ENCODE peak calls at places on chromosomes 1 and 21, in five cellular contexts. F, O, P, H and T are unnamed samples.

GRCh38 chr1:231160851-231161710 is 777 bp upstream of the TRIM67 start:
- DNase-seq in O (no peak), H (no peak), P (no peak), F (no peak), T (peak)

GRCh38 chr1:161096514-161096913 is 1.6 kb upstream of the KLHDC9 start:
- DNase-seq in O (no peak), H (no peak), P (no peak), F (no peak), T (no peak)

GRCh38 chr1:26555550-26555981 is 26.0 kb downstream of the RPS6KA1 start:
- DNase-seq in O (no peak), P (no peak), H (no peak), F (no peak), T (peak)

GRCh38 chr21:44603109-44603875 is 2.9 kb downstream of the KRTAP10-7 start:
- DNase-seq in F (no peak), H (no peak), O (no peak), P (no peak), T (no peak)

GRCh38 chr1:61055110-61055614 is 27.2 kb upstream of the NFIA start:
- DNase-seq in F (peak), P (no peak), H (no peak), O (no peak), T (no peak)

GRCh38 chr1:48772221-48772620 is 4.5 kb downstream of the BEND5 start:
- DNase-seq in F (peak), O (no peak), P (no peak), H (no peak), T (no peak)

GRCh38 chr1:177065430-177065829 is 99.1 kb downstream of the ASTN1 start:
- DNase-seq in H (no peak), F (no peak), O (no peak), P (no peak), T (no peak)

GRCh38 chr1:230149751-230150584 is 82.9 kb downstream of the GALNT2 start:
- DNase-seq in O (no peak), P (no peak), H (no peak), F (no peak), T (no peak)

GRCh38 chr1:119646521-119647227 is 1.4 kb downstream of the ZNF697 start:
- DNase-seq in H (no peak), P (no peak), O (no peak), F (no peak), T (no peak)

GRCh38 chr1:22231068-22231593 is 88.2 kb upstream of the WNT4 start:
- DNase-seq in H (no peak), F (no peak), P (no peak), O (no peak), T (no peak)

GRCh38 chr1:92804721-92805169 is 19.8 kb upstream of the EVI5 start:
- DNase-seq in F (peak), P (no peak), H (peak), O (peak), T (peak)

GRCh38 chr1:87888456-87888855 is 559.8 kb downstream of the LMO4 start:
- DNase-seq in O (no peak), H (no peak), P (no peak), F (no peak), T (no peak)

GRCh38 chr1:3020263-3020909 is 881 bp upstream of the ACTRT2 start:
- DNase-seq in F (peak), P (no peak), H (no peak), O (no peak), T (no peak)

GRCh38 chr1:24913274-24913604 is 16.8 kb downstream of the RUNX3 start:
- DNase-seq in H (no peak), P (no peak), O (no peak), F (no peak), T (no peak)

GRCh38 chr1:24910210-24910609 is 19.9 kb downstream of the RUNX3 start:
- DNase-seq in O (no peak), F (no peak), P (no peak), H (no peak), T (no peak)

GRCh38 chr1:24910751-24911650 is 19.1 kb downstream of the RUNX3 start:
- DNase-seq in P (peak), H (no peak), O (no peak), F (no peak), T (no peak)

GRCh38 chr1:24912359-24913273 is 17.5 kb downstream of the RUNX3 start:
- DNase-seq in P (no peak), O (no peak), F (no peak), H (no peak), T (no peak)

GRCh38 chr1:24911651-24912144 is 18.4 kb downstream of the RUNX3 start:
- DNase-seq in P (no peak), F (no peak), O (no peak), H (no peak), T (no peak)
- H3K27ac ChIP-seq in P (peak), F (no peak), O (no peak), H (no peak), T (no peak)

GRCh38 chr1:62336638-62337534 is 17.7 kb upstream of the KANK4 start:
- DNase-seq in O (no peak), F (peak), P (no peak), H (no peak), T (no peak)

GRCh38 chr1:62334434-62334833 is 15.2 kb upstream of the KANK4 start:
- DNase-seq in O (no peak), P (no peak), F (no peak), H (no peak), T (no peak)

GRCh38 chr1:62335656-62336055 is 16.4 kb upstream of the KANK4 start:
- DNase-seq in H (no peak), F (no peak), P (no peak), O (no peak), T (no peak)

GRCh38 chr1:62337785-62338631 is 18.8 kb upstream of the KANK4 start:
- DNase-seq in P (no peak), F (peak), H (no peak), O (no peak), T (no peak)

DNA sequence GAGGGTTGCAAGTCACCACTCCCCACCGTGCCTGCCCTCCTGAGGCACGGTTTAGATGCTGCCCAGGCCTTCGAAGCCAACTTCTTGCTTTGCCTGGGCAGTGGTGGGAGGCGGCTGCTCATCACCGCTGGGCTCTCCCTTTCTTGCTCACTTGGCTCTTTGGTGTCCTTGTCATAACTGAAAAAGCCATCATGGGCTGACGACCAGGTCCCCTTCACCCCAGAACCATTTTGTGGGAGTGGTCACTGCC is 18.2 kb upstream of the KANK4 start:
- DNase-seq in O (no peak), H (no peak), P (no peak), F (no peak), T (no peak)
- H3K27ac ChIP-seq in O (peak), H (no peak), P (no peak), F (no peak), T (no peak)

GRCh38 chr21:26966978-26967913 is at the start of gene ADAMTS5:
- DNase-seq in F (peak), O (peak), P (no peak), H (no peak), T (peak)

GRCh38 chr21:26965091-26965566 is 1.8 kb downstream of the ADAMTS5 start:
- DNase-seq in H (no peak), F (no peak), O (no peak), P (no peak), T (no peak)

GRCh38 chr21:26964379-26964778 is 2.5 kb downstream of the ADAMTS5 start:
- DNase-seq in P (no peak), F (peak), O (peak), H (no peak), T (no peak)

GRCh38 chr21:26965567-26966359 is 1.1 kb downstream of the ADAMTS5 start:
- DNase-seq in F (peak), H (no peak), P (no peak), O (peak), T (peak)

DNA sequence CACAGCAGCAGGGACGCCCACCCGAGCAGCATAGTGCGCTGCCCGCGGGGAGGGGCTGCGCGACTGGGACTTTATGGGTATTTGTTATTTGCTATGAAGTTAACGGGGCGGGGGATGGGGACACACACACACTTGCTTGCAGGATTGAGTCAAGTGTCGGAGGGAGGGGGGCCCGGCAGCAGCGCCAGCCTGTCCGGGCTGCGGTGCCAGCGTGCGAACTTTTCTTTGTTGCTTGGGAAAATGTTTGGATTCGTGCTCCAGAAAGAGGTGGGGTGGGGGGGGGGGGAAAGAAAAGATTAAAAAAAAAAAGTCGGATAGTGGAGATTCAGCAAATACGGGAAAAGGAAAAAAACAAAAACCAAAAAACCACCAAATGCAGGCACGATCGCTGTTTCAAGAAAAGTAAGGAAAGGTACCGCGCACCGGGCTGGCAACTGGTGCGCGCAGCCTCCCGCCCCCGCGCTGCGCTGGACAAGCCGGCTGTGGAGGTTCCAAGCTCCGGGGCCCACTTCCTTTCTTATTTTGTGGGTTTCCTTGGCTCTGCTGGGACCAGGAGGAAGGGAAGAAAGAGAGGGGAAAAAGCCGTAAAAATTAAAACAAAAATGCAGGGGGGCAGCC is 419 bp downstream of the ADAMTS5 start:
- DNase-seq in F (peak), H (no peak), O (no peak), P (no peak), T (peak)
- H3K27ac ChIP-seq in F (no peak), H (peak), O (peak), P (no peak), T (no peak)

GRCh38 chr1:234564035-234565029 is 45.6 kb downstream of the IRF2BP2 start:
- DNase-seq in F (peak), H (no peak), O (no peak), P (no peak), T (no peak)
- H3K27ac ChIP-seq in F (peak), H (no peak), O (no peak), P (no peak), T (no peak)

GRCh38 chr1:186845581-186846210 is 16.9 kb downstream of the PLA2G4A start:
- DNase-seq in H (no peak), P (no peak), O (no peak), F (no peak), T (no peak)
- H3K27ac ChIP-seq in H (no peak), P (no peak), O (no peak), F (no peak), T (peak)

DNA sequence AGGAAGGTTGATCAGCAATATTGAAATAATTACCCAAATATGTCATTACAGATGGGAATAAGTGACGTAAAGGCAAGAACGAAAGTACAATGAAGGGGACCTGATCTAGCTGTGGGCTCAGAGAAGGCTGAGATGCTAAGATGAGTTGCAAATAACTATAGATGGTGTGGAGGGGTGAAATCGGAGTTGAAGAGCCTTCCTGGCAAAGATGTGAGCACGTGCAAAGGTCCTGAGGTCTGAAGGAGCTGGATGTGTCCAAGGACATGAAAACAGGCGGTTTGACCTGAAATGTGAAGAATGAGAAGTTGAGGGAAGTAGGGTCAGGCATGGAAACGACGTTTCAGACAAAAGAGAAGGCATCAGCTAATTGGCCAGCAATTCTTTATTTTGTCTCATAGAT is 61.6 kb upstream of the SLC45A1 start:
- DNase-seq in P (no peak), F (no peak), O (no peak), H (no peak), T (no peak)
- H3K27ac ChIP-seq in P (no peak), F (peak), O (no peak), H (no peak), T (no peak)

GRCh38 chr1:226129230-226129629 is 57.3 kb downstream of the ACBD3 start:
- DNase-seq in O (no peak), P (no peak), F (no peak), H (no peak), T (no peak)

GRCh38 chr1:226125831-226126230 is 60.7 kb downstream of the ACBD3 start:
- DNase-seq in H (no peak), O (no peak), P (no peak), F (no peak), T (no peak)

GRCh38 chr1:226126824-226127591 is 59.5 kb downstream of the ACBD3 start:
- DNase-seq in P (no peak), H (no peak), O (no peak), F (no peak), T (peak)

GRCh38 chr1:226131639-226132038 is 54.9 kb downstream of the ACBD3 start:
- DNase-seq in H (no peak), P (no peak), F (no peak), O (no peak), T (no peak)

GRCh38 chr1:226128487-226129075 is 58.0 kb downstream of the ACBD3 start:
- DNase-seq in H (no peak), O (no peak), P (no peak), F (no peak), T (no peak)
- H3K27ac ChIP-seq in H (no peak), O (no peak), P (no peak), F (peak), T (no peak)

DNA sequence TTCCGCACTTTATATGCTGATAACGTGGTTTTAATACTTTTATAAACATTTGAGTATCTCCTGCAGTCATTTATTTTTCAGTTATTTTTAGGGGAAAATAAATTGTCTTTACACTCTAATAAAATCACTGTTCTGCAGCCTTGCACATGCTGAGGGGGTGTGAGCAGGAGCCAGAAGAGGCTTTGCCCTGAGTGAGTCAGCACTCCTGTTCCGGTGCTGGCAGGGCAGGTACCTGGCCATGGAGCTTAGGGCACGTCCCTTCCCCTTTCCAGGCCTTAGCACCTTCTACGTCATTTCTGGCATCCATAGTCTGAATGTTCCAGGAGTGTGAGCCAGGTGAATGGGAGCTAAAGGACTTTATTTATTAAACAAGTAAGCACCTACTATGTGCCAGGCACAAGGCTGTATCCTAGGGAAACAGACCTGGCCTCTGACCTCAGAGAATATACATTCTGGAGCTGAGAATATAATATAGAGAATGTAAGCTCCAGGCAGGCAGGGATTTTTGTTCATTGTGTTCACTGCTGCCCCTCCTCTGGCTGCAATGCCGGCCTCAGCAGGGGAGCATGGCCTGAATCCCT is 402.9 kb downstream of the PTPRU start:
- DNase-seq in H (no peak), F (no peak), O (no peak), P (no peak), T (no peak)
- H3K27ac ChIP-seq in H (no peak), F (no peak), O (no peak), P (no peak), T (no peak)

GRCh38 chr1:59682405-59683080 is 132.2 kb upstream of the HOOK1 start:
- DNase-seq in P (no peak), O (no peak), F (no peak), H (no peak), T (no peak)
- H3K27ac ChIP-seq in P (no peak), O (no peak), F (no peak), H (no peak), T (no peak)